ENCODE peak calls at places on chromosomes 6 and 20, in ten cellular contexts. X, D, I, H, K, J, W, Z, S and A are unnamed samples.

GRCh38 chr20:52340036-52340634 is 148.6 kb upstream of the ZFP64 start:
- DNase-seq in I (no peak), H (no peak), Z (no peak), W (no peak), K (no peak), S (no peak), D (no peak), J (no peak), X (no peak), A (peak)

GRCh38 chr20:32354592-32355416 is 3.3 kb upstream of the ASXL1 start:
- DNase-seq in S (peak), K (peak), H (no peak), X (no peak), I (no peak), Z (no peak), J (peak), W (no peak), D (peak), A (no peak)

GRCh38 chr6:37868447-37868825 is 48.9 kb downstream of the ZFAND3 start:
- DNase-seq in W (no peak), K (peak), X (no peak), Z (no peak), J (no peak), S (peak), D (peak), I (peak), H (no peak), A (no peak)

GRCh38 chr20:1524004-1524403 is 32.8 kb upstream of the SIRPB2 start:
- DNase-seq in Z (no peak), W (no peak), I (no peak), X (no peak), S (no peak), K (no peak), H (no peak), D (peak), J (no peak), A (no peak)

GRCh38 chr6:148999921-149000589 is 253.2 kb downstream of the UST start:
- DNase-seq in X (peak), W (no peak), Z (peak), D (peak), K (peak), S (peak), I (peak), J (peak), H (no peak), A (no peak)

GRCh38 chr20:40564997-40565680 is 123.9 kb downstream of the MAFB start:
- DNase-seq in J (peak), X (no peak), K (peak), Z (no peak), I (peak), D (no peak), H (no peak), S (peak), W (no peak), A (peak)

GRCh38 chr20:24529032-24529431 is 59.6 kb downstream of the SYNDIG1 start:
- DNase-seq in X (no peak), I (no peak), H (no peak), Z (no peak), J (no peak), S (no peak), W (no peak), K (no peak), D (no peak), A (no peak)

GRCh38 chr6:146287691-146288369 is 255.8 kb upstream of the RAB32 start:
- DNase-seq in Z (no peak), H (no peak), K (no peak), D (no peak), W (no peak), I (no peak), J (peak), X (no peak), S (peak), A (no peak)

GRCh38 chr6:5550631-5551030 is 289.3 kb downstream of the FARS2 start:
- DNase-seq in Z (no peak), J (no peak), X (no peak), I (no peak), D (no peak), S (no peak), W (no peak), K (peak), H (no peak), A (no peak)

GRCh38 chr6:74492587-74492986 is 713.3 kb downstream of the COL12A1 start:
- DNase-seq in S (no peak), K (no peak), H (no peak), W (no peak), X (no peak), Z (no peak), J (no peak), I (no peak), D (no peak), A (no peak)

GRCh38 chr6:80364206-80364605 is 257.7 kb downstream of the BCKDHB start:
- DNase-seq in I (no peak), W (no peak), H (no peak), X (no peak), Z (peak), S (no peak), K (no peak), J (no peak), D (no peak), A (no peak)

GRCh38 chr6:82959385-82959941 is 106.2 kb downstream of the UBE3D start:
- DNase-seq in S (peak), X (no peak), Z (no peak), I (no peak), W (no peak), K (no peak), J (no peak), D (peak), H (no peak), A (no peak)

GRCh38 chr6:160252073-160252809 is 6.4 kb downstream of the SLC22A2 start:
- DNase-seq in K (no peak), S (no peak), X (no peak), D (no peak), H (no peak), J (no peak), W (no peak), I (no peak), Z (no peak), A (no peak)

GRCh38 chr20:57389695-57390603 is 1.2 kb upstream of the RBM38 start:
- DNase-seq in K (no peak), D (no peak), J (no peak), S (no peak), Z (peak), H (no peak), I (no peak), W (peak), X (no peak), A (no peak)

GRCh38 chr20:22963581-22963980 is 71.5 kb upstream of the SSTR4 start:
- DNase-seq in I (no peak), S (no peak), H (no peak), K (no peak), W (no peak), J (no peak), X (no peak), D (no peak), Z (no peak), A (no peak)

GRCh38 chr6:127520061-127520460 is 926 bp upstream of the MTCL3 start:
- DNase-seq in D (no peak), H (no peak), S (peak), K (no peak), Z (no peak), X (no peak), W (no peak), I (no peak), J (no peak), A (no peak)

GRCh38 chr20:43689165-43689564 is 22.3 kb downstream of the MYBL2 start:
- DNase-seq in I (no peak), D (no peak), X (no peak), K (no peak), H (no peak), S (no peak), W (no peak), Z (no peak), J (no peak), A (no peak)

GRCh38 chr6:14964901-14965300 is 281.0 kb upstream of the JARID2 start:
- DNase-seq in I (no peak), X (no peak), W (no peak), S (peak), D (no peak), J (no peak), H (no peak), Z (no peak), K (no peak), A (no peak)

GRCh38 chr20:9068896-9069663 is at the start of gene PLCB4:
- DNase-seq in J (peak), S (peak), H (no peak), X (no peak), W (no peak), Z (peak), D (peak), K (peak), I (peak), A (peak)

GRCh38 chr6:108250240-108250866 is 10.5 kb downstream of the SNX3 start:
- DNase-seq in H (no peak), D (peak), I (no peak), W (no peak), S (peak), Z (no peak), X (no peak), K (peak), J (peak), A (no peak)

GRCh38 chr6:130694617-130695016 is 132.6 kb upstream of the SMLR1 start:
- DNase-seq in D (peak), W (no peak), I (no peak), X (no peak), H (no peak), K (no peak), J (no peak), S (peak), Z (no peak), A (no peak)

GRCh38 chr6:169867751-169868191 is 116.3 kb downstream of the ERMARD start:
- DNase-seq in D (no peak), Z (no peak), J (no peak), W (no peak), S (no peak), X (no peak), K (no peak), H (no peak), I (no peak), A (no peak)

GRCh38 chr6:96626749-96627353 is 63.9 kb downstream of the FHL5 start:
- DNase-seq in J (peak), S (peak), W (no peak), Z (no peak), K (peak), I (no peak), H (no peak), D (peak), X (no peak), A (no peak)
- TF ChIP-seq CTCF in J (peak), S (peak), W (peak), Z (peak), K (peak), I (peak), H (peak), D (peak), X (no peak), A (no peak)

GRCh38 chr6:50128420-50129005 is 78.8 kb upstream of the DEFB112 start:
- DNase-seq in X (no peak), D (peak), Z (no peak), K (no peak), J (no peak), I (no peak), W (no peak), H (no peak), S (peak), A (no peak)
- TF ChIP-seq CTCF in X (no peak), D (peak), Z (no peak), K (peak), J (peak), I (peak), W (peak), H (peak), S (peak), A (peak)

GRCh38 chr6:31158863-31159855 is 770 bp downstream of the TCF19 start:
- DNase-seq in W (no peak), H (no peak), I (no peak), S (peak), X (no peak), Z (no peak), K (peak), J (no peak), D (no peak), A (peak)
- TF ChIP-seq CTCF in W (no peak), H (no peak), I (peak), S (no peak), X (no peak), Z (no peak), K (no peak), J (no peak), D (peak), A (peak)

DNA sequence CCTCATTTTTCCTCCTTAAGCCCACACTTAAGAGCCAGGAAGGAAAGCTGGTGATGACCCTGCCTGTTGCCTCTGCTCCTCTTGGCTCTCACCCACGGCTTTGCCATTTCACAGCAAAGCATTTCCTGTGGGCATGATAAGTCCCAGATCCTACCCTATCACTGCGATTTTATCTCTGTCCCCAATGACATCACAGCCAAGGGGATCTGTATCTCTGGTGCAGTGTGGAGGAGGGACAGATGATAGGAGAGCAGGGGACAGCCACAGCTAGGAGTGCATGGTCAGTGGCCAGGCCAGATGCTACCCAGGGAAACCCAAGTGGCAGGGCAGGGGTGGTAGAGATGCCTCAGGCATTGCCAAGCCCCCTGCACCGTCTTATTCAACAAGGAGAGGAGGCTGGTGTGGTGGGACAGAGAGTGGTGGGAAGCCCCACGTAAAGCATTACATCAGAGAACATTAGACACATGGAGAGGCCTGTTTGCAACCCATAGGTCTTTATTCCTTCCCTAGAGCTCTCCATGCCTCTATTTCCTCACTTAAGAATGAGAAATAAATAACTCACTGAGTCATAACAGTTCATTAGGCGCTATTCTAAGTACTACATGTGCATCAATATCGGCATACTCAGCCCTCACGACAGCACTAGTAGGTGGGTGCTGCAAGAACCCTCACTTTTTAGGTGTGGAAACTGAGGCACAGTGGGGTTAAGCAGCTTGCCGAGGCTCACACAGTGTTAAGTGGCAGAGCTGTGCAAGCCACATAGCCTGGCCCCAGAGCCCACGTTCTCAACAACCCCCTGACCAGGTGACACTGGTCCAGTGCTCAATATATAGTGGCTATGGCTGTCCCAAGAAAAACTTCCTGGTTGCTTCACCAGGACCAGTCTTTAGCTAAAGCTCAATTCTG is 4.6 kb downstream of the TFEB start:
- DNase-seq in D (peak), S (no peak), Z (no peak), I (no peak), K (no peak), H (no peak), X (no peak), J (peak), W (peak), A (no peak)
- TF ChIP-seq CTCF in D (no peak), S (no peak), Z (no peak), I (no peak), K (no peak), H (no peak), X (no peak), J (no peak), W (no peak), A (no peak)

GRCh38 chr20:33667245-33668086 is 723 bp downstream of the ACTL10 start:
- DNase-seq in K (peak), Z (peak), D (peak), J (peak), W (peak), X (no peak), I (no peak), S (peak), H (peak), A (peak)

GRCh38 chr20:33664762-33665144 is 2.0 kb upstream of the ACTL10 start:
- DNase-seq in H (no peak), D (no peak), K (no peak), I (no peak), J (no peak), W (no peak), X (no peak), Z (no peak), S (no peak), A (no peak)

GRCh38 chr20:33668087-33668790 is 1.5 kb downstream of the ACTL10 start:
- DNase-seq in J (no peak), I (no peak), D (no peak), Z (no peak), S (no peak), W (no peak), K (no peak), X (no peak), H (peak), A (no peak)

GRCh38 chr20:33668791-33669155 is 2.0 kb downstream of the ACTL10 start:
- DNase-seq in S (no peak), J (no peak), Z (no peak), D (no peak), W (no peak), I (no peak), H (no peak), X (no peak), K (no peak), A (no peak)

DNA sequence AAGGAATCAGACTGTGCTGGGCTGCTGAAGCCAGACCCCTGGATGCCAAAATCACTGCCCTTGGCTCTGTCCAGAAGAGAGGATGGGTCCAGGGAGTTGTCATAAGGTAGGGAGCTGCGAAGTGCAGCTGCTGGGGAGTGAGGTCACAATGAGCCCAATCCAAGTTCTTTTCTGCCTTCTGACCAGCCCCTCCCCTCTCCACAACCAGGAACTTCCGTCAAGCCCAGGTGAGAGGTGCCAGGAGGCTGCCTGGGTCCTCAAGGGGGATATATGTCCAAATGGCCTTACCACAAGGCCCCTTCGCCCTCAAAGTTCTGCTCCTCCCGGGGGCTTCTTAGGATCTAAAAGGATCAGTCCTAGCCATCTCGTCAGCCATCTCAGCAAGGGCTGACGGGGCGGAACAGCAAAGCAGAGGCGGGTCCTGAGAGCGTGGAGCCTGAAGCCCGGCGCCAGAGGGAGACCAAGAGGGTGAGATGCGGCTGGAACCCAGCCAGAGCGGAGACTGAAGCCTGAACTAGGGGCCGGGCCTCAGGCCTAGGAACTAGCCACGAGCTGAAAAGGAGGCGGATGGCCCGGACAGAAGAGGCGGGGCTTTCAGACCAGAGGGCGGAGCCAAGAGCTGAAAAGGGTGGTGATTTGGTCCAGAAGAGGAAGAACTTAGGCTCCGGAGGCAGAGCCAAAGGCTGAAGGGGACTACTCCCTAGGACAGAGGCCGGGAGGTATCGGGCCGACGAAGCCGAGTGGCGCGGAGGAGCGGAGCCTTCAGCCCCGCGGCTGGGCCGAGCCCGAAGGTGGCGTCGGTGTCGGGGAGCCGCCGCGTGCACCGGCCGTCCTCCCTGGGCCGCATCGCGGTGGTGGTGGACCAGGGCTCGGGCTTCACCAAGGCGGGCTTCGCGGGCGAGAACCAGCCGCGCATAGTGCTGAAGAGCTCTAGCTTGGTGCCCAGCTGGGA is at the start of gene ACTL10:
- DNase-seq in J (peak), I (peak), S (peak), D (peak), K (peak), W (peak), Z (peak), H (peak), X (peak), A (peak)
- TF ChIP-seq CTCF in J (peak), I (peak), S (peak), D (peak), K (peak), W (peak), Z (no peak), H (no peak), X (no peak), A (no peak)

DNA sequence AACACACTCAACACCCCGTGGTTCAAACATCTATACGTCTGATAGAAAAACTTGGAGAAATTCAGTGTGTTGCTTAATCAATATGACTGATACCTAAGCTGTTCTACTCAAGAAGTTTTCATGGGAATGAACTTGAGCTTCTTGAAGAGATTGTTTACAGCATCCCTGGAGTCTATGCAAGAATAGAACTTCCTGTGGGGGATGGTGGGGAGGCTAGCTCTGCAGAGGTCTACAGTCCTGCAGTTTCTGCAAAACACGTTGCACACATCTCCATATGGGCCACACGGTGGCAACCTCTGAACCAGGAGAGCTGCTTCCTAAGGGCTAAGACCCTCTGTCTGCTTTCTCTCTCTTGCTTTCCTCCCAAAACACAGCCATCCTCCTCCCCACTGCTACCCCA is 32.7 kb upstream of the FANCE start:
- DNase-seq in J (peak), X (no peak), D (peak), Z (no peak), I (no peak), H (no peak), S (peak), K (no peak), W (no peak), A (no peak)
- TF ChIP-seq CTCF in J (peak), X (no peak), D (peak), Z (no peak), I (peak), H (no peak), S (peak), K (no peak), W (no peak), A (no peak)

DNA sequence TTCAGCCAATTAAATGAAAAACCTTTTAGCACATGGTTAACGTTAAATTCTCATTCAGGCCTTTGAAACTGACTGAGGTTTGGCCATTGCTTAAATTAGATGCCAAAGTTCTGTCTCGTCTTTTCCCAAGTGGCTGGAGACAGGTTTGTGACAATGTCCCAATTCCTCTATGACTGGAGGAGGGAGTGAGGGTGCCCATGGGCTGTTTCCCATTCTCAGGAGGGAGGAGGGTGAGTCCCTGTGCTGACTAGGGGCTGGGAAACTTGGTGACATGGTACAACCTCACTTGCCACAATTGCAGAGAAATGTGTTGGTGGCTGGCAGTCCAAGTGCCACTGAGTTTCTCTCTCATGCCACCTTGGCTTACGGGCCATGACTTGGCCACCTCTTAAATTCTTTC is 63.9 kb upstream of the ENPP5 start:
- DNase-seq in D (no peak), Z (no peak), K (no peak), S (no peak), H (no peak), W (no peak), J (no peak), I (no peak), X (no peak), A (no peak)
- TF ChIP-seq CTCF in D (no peak), Z (no peak), K (no peak), S (no peak), H (no peak), W (no peak), J (no peak), I (no peak), X (no peak), A (no peak)

DNA sequence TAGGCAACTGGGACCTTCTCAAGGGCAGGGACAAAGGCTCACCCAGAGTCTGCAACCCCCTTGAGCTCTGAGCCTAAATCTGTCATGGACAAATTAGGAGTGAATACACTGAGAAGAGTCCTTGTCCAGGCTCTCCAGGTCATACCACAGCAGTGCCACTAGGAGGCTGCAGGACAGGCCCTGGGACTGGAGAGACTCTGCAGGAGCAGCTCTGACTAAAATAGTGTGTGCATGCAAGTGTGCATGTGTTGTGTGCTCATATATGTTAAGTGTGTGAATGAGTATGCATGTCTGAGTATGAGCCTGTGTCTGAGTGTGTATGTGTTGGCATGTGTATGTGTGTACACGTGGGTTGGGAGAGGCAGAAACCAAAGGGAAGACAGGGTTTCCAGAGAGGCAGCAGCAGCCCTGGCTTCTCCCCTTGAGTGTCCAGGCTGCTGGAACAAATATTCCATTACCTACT is 27.1 kb downstream of the MRPL14 start:
- DNase-seq in J (no peak), X (no peak), I (no peak), Z (peak), K (no peak), W (no peak), H (no peak), D (peak), S (peak), A (peak)
- TF ChIP-seq CTCF in J (peak), X (no peak), I (peak), Z (peak), K (peak), W (peak), H (peak), D (peak), S (peak), A (peak)

GRCh38 chr6:33841070-33841469 is 37.3 kb upstream of the MLN start:
- DNase-seq in H (no peak), W (no peak), K (no peak), I (no peak), J (no peak), D (no peak), S (no peak), Z (no peak), X (no peak), A (no peak)
- TF ChIP-seq CTCF in H (no peak), W (no peak), K (no peak), I (no peak), J (no peak), D (no peak), S (no peak), Z (no peak), X (no peak), A (no peak)